ENCODE peak calls at places on chromosomes 13 and 19, in four cellular contexts. E, M, N and P are unnamed samples. For H3K27me3, the result is how much of the 10 kb centered on the place peaks cover.

GRCh38 chr13:72686766-72687165 is 40.7 kb downstream of the MZT1 start:
- DNase-seq in E (no peak), M (no peak), N (no peak), P (no peak)

GRCh38 chr19:45638930-45639729 is at the start of gene EML2:
- DNase-seq in E (peak), M (no peak), N (peak), P (peak)

GRCh38 chr13:74101436-74101835 is 32.8 kb downstream of the KLF12 start:
- DNase-seq in E (no peak), M (no peak), N (no peak), P (no peak)

GRCh38 chr13:20492641-20493040 is 33.0 kb downstream of the CRYL1 start:
- DNase-seq in E (peak), M (no peak), N (peak), P (peak)

GRCh38 chr19:1503089-1503924 is 9.5 kb downstream of the ADAMTSL5 start:
- DNase-seq in E (peak), M (no peak), N (no peak), P (peak)

GRCh38 chr13:113142876-113143275 is 15.6 kb upstream of the PROZ start:
- DNase-seq in E (no peak), M (no peak), N (no peak), P (no peak)

GRCh38 chr13:41561179-41561578 is 103.8 kb downstream of the RGCC start:
- DNase-seq in E (no peak), M (no peak), N (no peak), P (no peak)

GRCh38 chr19:7748756-7749155 is 1.4 kb upstream of the CD209 start:
- DNase-seq in E (peak), M (no peak), N (peak), P (no peak)

GRCh38 chr13:113110852-113111315 is 5.3 kb downstream of the F7 start:
- DNase-seq in E (no peak), M (no peak), N (no peak), P (no peak)

GRCh38 chr13:18996221-18996620 is 185.4 kb downstream of the TUBA3C start:
- DNase-seq in E (no peak), M (no peak), N (no peak), P (no peak)

GRCh38 chr13:20505405-20506366 is 20.0 kb downstream of the CRYL1 start:
- DNase-seq in E (no peak), M (no peak), N (peak), P (no peak)

GRCh38 chr19:42279902-42280760 is 11.1 kb downstream of the CIC start:
- DNase-seq in E (peak), M (peak), N (peak), P (peak)

GRCh38 chr19:4454952-4455738 is 2.4 kb downstream of the UBXN6 start:
- DNase-seq in E (no peak), M (no peak), N (no peak), P (peak)

GRCh38 chr19:39792999-39793546 is 14.4 kb downstream of the LEUTX start:
- DNase-seq in E (peak), M (peak), N (peak), P (peak)

GRCh38 chr13:80284290-80284689 is 56.6 kb downstream of the SPRY2 start:
- DNase-seq in E (no peak), M (no peak), N (no peak), P (no peak)

GRCh38 chr13:99565478-99566124 is 64.3 kb downstream of the TM9SF2 start:
- DNase-seq in E (peak), M (no peak), N (no peak), P (no peak)

GRCh38 chr13:21913010-21913409 is 242.1 kb downstream of the FGF9 start:
- DNase-seq in E (no peak), M (no peak), N (no peak), P (no peak)

GRCh38 chr13:105948143-105948542 is 587.3 kb downstream of the EFNB2 start:
- DNase-seq in E (no peak), M (no peak), N (no peak), P (no peak)

GRCh38 chr19:52897149-52897935 is at the start of gene ZNF320:
- DNase-seq in E (peak), M (peak), N (no peak), P (peak)

GRCh38 chr13:51676739-51677138 is 92.5 kb downstream of the WDFY2 start:
- DNase-seq in E (no peak), M (no peak), N (no peak), P (no peak)

GRCh38 chr13:110923777-110924638 is 9.1 kb upstream of the ANKRD10 start:
- DNase-seq in E (peak), M (no peak), N (no peak), P (no peak)

GRCh38 chr13:110922506-110922905 is 7.6 kb upstream of the ANKRD10 start:
- DNase-seq in E (peak), M (no peak), N (no peak), P (no peak)

GRCh38 chr13:110921695-110922094 is 6.8 kb upstream of the ANKRD10 start:
- DNase-seq in E (peak), M (no peak), N (no peak), P (no peak)

GRCh38 chr13:110924639-110924934 is 9.7 kb upstream of the ANKRD10 start:
- DNase-seq in E (peak), M (no peak), N (no peak), P (no peak)

GRCh38 chr13:110923086-110923485 is 8.2 kb upstream of the ANKRD10 start:
- DNase-seq in E (peak), M (no peak), N (no peak), P (no peak)
- H3K27me3 ChIP-seq in E (under half), M (under half), N (under half), P (under half)

GRCh38 chr13:43293008-43293407 is 269.6 kb downstream of the DNAJC15 start:
- DNase-seq in E (no peak), M (no peak), N (no peak), P (no peak)
- TF ChIP-seq HDAC6 in E (no peak), M (no peak), N (no peak), P (no peak)

DNA sequence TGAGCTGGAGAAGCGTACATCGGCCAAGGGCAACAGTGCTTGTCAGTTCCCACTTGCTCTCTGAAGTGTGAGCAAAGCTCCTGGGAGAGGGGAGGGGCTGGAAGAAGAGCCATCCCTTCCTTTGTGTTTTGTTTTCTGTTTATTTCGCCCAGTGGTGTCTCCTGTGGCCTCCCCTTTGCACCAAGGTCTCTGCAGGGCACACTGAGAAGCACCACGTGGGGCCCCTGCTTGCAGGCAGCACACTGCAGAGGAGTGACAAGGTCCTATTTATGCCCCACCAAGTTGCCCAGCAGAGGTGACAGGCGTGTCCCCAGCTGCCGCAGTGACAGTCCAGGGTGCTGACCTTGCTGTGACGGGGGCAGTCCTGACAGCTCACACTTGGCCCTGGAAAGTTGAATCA is 24.0 kb downstream of the GRIN2D start:
- DNase-seq in E (no peak), M (no peak), N (peak), P (no peak)
- H2AFZ ChIP-seq in E (no peak), M (no peak), N (no peak), P (no peak)

GRCh38 chr19:2974342-2974932 is 2.9 kb upstream of the TLE6 start:
- DNase-seq in E (no peak), M (no peak), N (no peak), P (peak)

GRCh38 chr19:2978467-2978767 is 1.1 kb downstream of the TLE6 start:
- DNase-seq in E (no peak), M (no peak), N (no peak), P (no peak)

GRCh38 chr19:2976609-2977000 is 759 bp upstream of the TLE6 start:
- DNase-seq in E (no peak), M (no peak), N (no peak), P (no peak)

GRCh38 chr19:2977001-2977685 is at the start of gene TLE6:
- DNase-seq in E (peak), M (peak), N (peak), P (peak)

GRCh38 chr19:2977686-2978466 is 512 bp downstream of the TLE6 start:
- DNase-seq in E (no peak), M (no peak), N (no peak), P (peak)
- H3K27me3 ChIP-seq in E (under half), M (under half), N (under half), P (under half)